ENCODE peak calls at places on chromosome 15, in six cellular contexts. H is small intestine; P is effector CD4-positive, alpha-beta T cell; Q is RWPE1; G is NCI-H1092; D is cardiac fibroblast. F is an unnamed sample.

GRCh38 chr15:88038261-88038660 is 218.3 kb downstream of the NTRK3 start:
- DNase-seq in P (no peak), G (no peak), D (no peak), Q (no peak), H (no peak), F (no peak)

GRCh38 chr15:73908030-73908821 is 18.0 kb upstream of the LOXL1 start:
- DNase-seq in Q (peak), H (peak), G (peak), P (peak), D (peak), F (peak)

GRCh38 chr15:43775411-43775965 is 1.3 kb downstream of the ELL3 start:
- DNase-seq in Q (peak), H (peak), D (no peak), P (no peak), G (peak), F (peak)

GRCh38 chr15:46091860-46092450 is 457.1 kb downstream of the SQOR start:
- DNase-seq in Q (no peak), D (peak), P (no peak), H (peak), G (peak), F (no peak)

GRCh38 chr15:41115652-41116115 is 396 bp downstream of the INO80 start:
- DNase-seq in Q (peak), D (peak), G (no peak), H (peak), P (peak), F (peak)

GRCh38 chr15:83100072-83100646 is 7.3 kb upstream of the TM6SF1 start:
- DNase-seq in P (no peak), D (no peak), G (no peak), Q (no peak), H (no peak), F (no peak)

GRCh38 chr15:38070778-38071177 is 136.3 kb downstream of the TMCO5A start:
- DNase-seq in P (no peak), Q (no peak), H (no peak), D (no peak), G (no peak), F (no peak)

GRCh38 chr15:31366169-31366734 is 39.6 kb downstream of the KLF13 start:
- DNase-seq in G (no peak), P (no peak), H (no peak), Q (no peak), D (peak), F (peak)

GRCh38 chr15:68677996-68678395 is 99.2 kb downstream of the CORO2B start:
- DNase-seq in Q (no peak), H (no peak), P (no peak), G (no peak), D (no peak), F (no peak)